ENCODE peak calls at places on chromosomes 12 and 14, in six cellular contexts. B, L, R, F, Q and O are unnamed samples.

GRCh38 chr12:14874882-14875281 is 10.8 kb downstream of the MGP start:
- DNase-seq in Q (no peak), L (no peak), B (no peak), R (no peak), F (no peak), O (no peak)

GRCh38 chr12:51368640-51369517 is 22.3 kb downstream of the GALNT6 start:
- DNase-seq in L (peak), Q (peak), R (no peak), B (peak), F (peak), O (no peak)

GRCh38 chr14:100714205-100714781 is 12.4 kb upstream of the DLK1 start:
- DNase-seq in B (no peak), L (no peak), R (no peak), F (no peak), Q (no peak), O (no peak)

GRCh38 chr14:99035712-99036593 is 236.0 kb downstream of the BCL11B start:
- DNase-seq in B (peak), Q (no peak), F (no peak), L (no peak), R (no peak), O (peak)

GRCh38 chr12:118098456-118098855 is 5.4 kb downstream of the VSIG10 start:
- DNase-seq in R (no peak), L (no peak), Q (no peak), B (no peak), F (no peak), O (no peak)

GRCh38 chr12:3137268-3137761 is 60.1 kb downstream of the TSPAN9 start:
- DNase-seq in Q (peak), F (no peak), L (no peak), R (no peak), B (no peak), O (peak)

GRCh38 chr12:50979369-50980052 is 27.2 kb downstream of the HIGD1C start:
- DNase-seq in B (no peak), R (no peak), L (peak), F (peak), Q (no peak), O (no peak)

GRCh38 chr12:63353559-63353958 is 202.6 kb upstream of the AVPR1A start:
- DNase-seq in F (no peak), R (no peak), B (peak), Q (peak), L (no peak), O (no peak)

GRCh38 chr12:42960087-42960527 is 370.6 kb upstream of the PRICKLE1 start:
- DNase-seq in Q (peak), B (no peak), R (no peak), L (no peak), F (no peak), O (no peak)

GRCh38 chr12:132379996-132380395 is 50.6 kb upstream of the GALNT9 start:
- DNase-seq in L (no peak), Q (no peak), F (no peak), R (no peak), B (no peak), O (no peak)

GRCh38 chr14:34081126-34081575 is 130.3 kb upstream of the EGLN3 start:
- DNase-seq in Q (no peak), F (no peak), R (no peak), L (no peak), B (peak), O (no peak)

GRCh38 chr12:49832836-49833421 is 4.7 kb upstream of the NCKAP5L start:
- DNase-seq in B (no peak), Q (no peak), L (no peak), R (no peak), F (no peak), O (peak)

GRCh38 chr12:6699989-6700645 is 498 bp downstream of the PIANP start:
- DNase-seq in L (peak), Q (no peak), R (no peak), B (no peak), F (peak), O (peak)

GRCh38 chr12:49842519-49843352 is at the start of gene BCDIN3D:
- DNase-seq in F (peak), B (peak), L (peak), Q (peak), R (peak), O (peak)

GRCh38 chr14:102917056-102917385 is 5.4 kb upstream of the AMN start:
- DNase-seq in B (no peak), F (no peak), R (no peak), L (no peak), Q (no peak), O (no peak)

GRCh38 chr12:50685641-50686040 is 78.3 kb upstream of the ATF1 start:
- DNase-seq in Q (no peak), F (no peak), L (no peak), B (no peak), R (no peak), O (no peak)

GRCh38 chr12:14952295-14952995 is 9.0 kb downstream of the ARHGDIB start:
- DNase-seq in R (no peak), Q (peak), B (peak), L (peak), F (peak), O (peak)

GRCh38 chr12:51864701-51865469 is 16.4 kb upstream of the FIGNL2 start:
- DNase-seq in F (no peak), L (no peak), R (no peak), Q (no peak), B (no peak), O (peak)

GRCh38 chr12:29054790-29055663 is 94.1 kb upstream of the FAR2 start:
- DNase-seq in R (no peak), B (no peak), L (no peak), Q (no peak), F (no peak), O (no peak)

GRCh38 chr14:52917732-52918131 is 33.1 kb downstream of the FERMT2 start:
- DNase-seq in B (peak), Q (no peak), R (no peak), L (no peak), F (no peak), O (no peak)

GRCh38 chr12:66279127-66279712 is 23.1 kb upstream of the HELB start:
- DNase-seq in L (peak), Q (peak), F (peak), R (peak), B (peak), O (peak)

GRCh38 chr14:78519863-78520262 is 349.7 kb downstream of the NRXN3 start:
- DNase-seq in R (peak), Q (no peak), B (peak), L (peak), F (peak), O (no peak)